ENCODE peak calls at places on chromosomes 6 and 20, in nine cellular contexts. G is fibroblast of villous mesenchyme; W is lower lobe of right lung; B is AG09309; Z is GM13976; Y is Panc1; I is CD8-positive, alpha-beta T cell; Q is nephron progenitor cell; J is astrocyte. L is an unnamed sample.

GRCh38 chr6:139762587-139763031 is 388.2 kb upstream of the CITED2 start:
- DNase-seq in Y (no peak), W (no peak), I (no peak), G (peak), B (no peak), Z (no peak), Q (no peak), J (no peak), L (no peak)

GRCh38 chr20:58719258-58719657 is 26.7 kb downstream of the NPEPL1 start:
- DNase-seq in Z (no peak), I (no peak), Q (no peak), Y (no peak), W (no peak), G (no peak), B (no peak), J (no peak), L (peak)

GRCh38 chr20:57680131-57680716 is 29.6 kb downstream of the PMEPA1 start:
- DNase-seq in Z (peak), G (peak), Q (no peak), B (no peak), I (peak), W (no peak), J (no peak), Y (no peak), L (peak)

GRCh38 chr6:73694711-73695411 is 1.1 kb upstream of the CD109 start:
- DNase-seq in W (no peak), G (peak), I (no peak), B (no peak), Z (no peak), J (peak), Y (peak), Q (no peak), L (no peak)

GRCh38 chr6:68196645-68197044 is 438.4 kb upstream of the ADGRB3 start:
- DNase-seq in J (peak), Q (no peak), Y (no peak), B (no peak), W (no peak), Z (peak), G (peak), I (no peak), L (no peak)

GRCh38 chr6:165877192-165877591 is 214.2 kb upstream of the PDE10A start:
- DNase-seq in B (no peak), W (no peak), Y (no peak), J (no peak), Q (no peak), G (no peak), Z (no peak), I (no peak), L (no peak)

GRCh38 chr20:15359056-15359455 is 1021.6 kb upstream of the FLRT3 start:
- DNase-seq in Y (peak), W (no peak), J (no peak), Z (no peak), B (no peak), G (no peak), Q (no peak), I (no peak), L (no peak)

GRCh38 chr20:47730744-47731143 is 54.5 kb downstream of the SULF2 start:
- DNase-seq in I (no peak), W (no peak), Z (no peak), Q (no peak), G (no peak), B (no peak), Y (no peak), J (no peak), L (no peak)

GRCh38 chr6:119129968-119130484 is 51.6 kb upstream of the FAM184A start:
- DNase-seq in Z (no peak), Y (peak), W (no peak), I (no peak), G (peak), B (no peak), J (peak), Q (no peak), L (no peak)

GRCh38 chr6:164109770-164110140 is 695.2 kb downstream of the QKI start:
- DNase-seq in J (peak), W (peak), Z (no peak), Y (no peak), G (no peak), B (no peak), Q (peak), I (no peak), L (no peak)
- TF ChIP-seq CTCF in J (peak), W (peak), Z (no peak), Y (peak), G (no peak), B (peak), Q (peak), I (no peak), L (no peak)

GRCh38 chr6:28586273-28586672 is 60.6 kb downstream of the GPX5 start:
- DNase-seq in Y (no peak), W (no peak), Z (no peak), I (no peak), Q (no peak), G (no peak), J (no peak), B (no peak), L (no peak)

GRCh38 chr6:28587746-28588075 is 62.0 kb downstream of the GPX5 start:
- DNase-seq in Y (no peak), Z (no peak), Q (peak), W (no peak), B (no peak), J (peak), I (no peak), G (no peak), L (no peak)

GRCh38 chr6:28587011-28587745 is 61.5 kb downstream of the GPX5 start:
- DNase-seq in I (peak), Q (peak), G (no peak), J (peak), Z (peak), B (no peak), W (peak), Y (no peak), L (peak)

GRCh38 chr6:28583463-28583862 is 57.8 kb downstream of the GPX5 start:
- DNase-seq in Q (no peak), W (no peak), I (no peak), Z (no peak), G (no peak), B (no peak), Y (no peak), J (no peak), L (no peak)

DNA sequence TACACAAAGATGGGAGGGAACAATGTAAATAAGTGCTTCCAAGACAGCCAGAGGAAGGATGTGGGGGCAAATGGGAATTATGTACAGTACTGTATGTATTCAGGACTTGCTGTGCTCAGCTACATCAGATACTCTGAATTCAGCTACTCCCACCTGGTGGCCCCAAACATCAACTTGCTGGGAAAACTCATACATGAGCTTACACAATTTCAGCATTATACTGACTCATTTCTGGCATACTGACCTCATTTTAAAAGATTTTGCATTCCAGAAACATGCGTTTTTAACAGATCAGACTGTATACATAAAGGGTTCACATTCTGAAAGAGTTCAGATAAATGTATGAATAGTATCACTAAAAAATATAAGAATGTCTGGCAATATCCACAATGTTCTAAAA is 59.7 kb downstream of the GPX5 start:
- DNase-seq in B (no peak), W (no peak), Q (no peak), Z (no peak), J (peak), I (no peak), Y (no peak), G (no peak), L (no peak)
- TF ChIP-seq CTCF in B (no peak), W (no peak), Q (no peak), Z (no peak), J (peak), I (no peak), Y (peak), G (no peak), L (no peak)

DNA sequence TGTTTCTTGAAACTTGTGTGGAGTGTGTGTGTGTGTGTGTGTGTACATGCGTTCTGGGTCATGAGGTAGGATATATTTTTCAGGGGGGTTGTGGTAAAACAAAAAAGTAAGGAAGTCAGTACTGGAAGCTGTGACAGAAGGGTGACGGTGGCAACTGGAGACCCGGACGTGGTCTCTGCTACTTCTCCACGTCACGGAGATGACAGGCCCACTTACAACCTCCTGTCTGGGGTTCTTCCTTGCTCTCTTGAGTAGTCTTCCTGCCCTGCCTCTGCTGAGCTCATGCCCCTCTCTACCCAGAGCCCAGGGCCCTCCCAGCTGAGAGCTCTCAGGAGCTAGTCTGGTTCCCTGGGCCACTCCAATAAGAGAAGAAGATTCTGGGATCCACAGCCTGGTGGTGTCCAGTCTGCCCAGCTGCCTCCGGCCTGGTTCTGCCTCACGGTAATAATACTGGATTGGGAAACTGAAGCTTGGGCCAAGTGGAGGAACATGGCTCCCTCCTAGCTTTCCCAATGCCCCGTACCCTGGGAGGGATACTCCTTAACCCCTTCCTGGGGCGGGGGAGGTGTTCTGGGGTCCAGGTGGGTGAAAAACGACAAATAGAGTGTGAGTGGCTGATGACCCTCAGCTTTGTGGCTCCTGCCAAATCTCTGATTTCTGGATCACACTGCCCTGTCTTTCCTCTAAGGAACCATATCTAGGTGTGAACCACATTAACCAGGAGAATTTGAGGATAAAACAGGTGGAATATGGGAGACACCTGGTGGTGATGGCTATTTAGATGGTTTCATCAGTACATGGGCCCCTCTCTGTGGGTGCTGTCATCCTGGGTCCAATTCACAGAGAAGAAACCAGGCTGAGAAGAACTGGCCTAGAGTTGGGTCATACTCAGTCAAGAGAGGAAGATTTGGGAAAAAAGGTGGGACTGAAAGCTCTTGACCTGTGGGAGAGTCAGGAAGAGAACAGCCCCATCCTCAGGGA is 27.2 kb downstream of the VEGFA start:
- DNase-seq in Q (no peak), Y (no peak), J (no peak), B (no peak), G (no peak), Z (no peak), W (peak), I (no peak), L (no peak)
- TF ChIP-seq CTCF in Q (no peak), Y (no peak), J (no peak), B (no peak), G (no peak), Z (no peak), W (no peak), I (no peak), L (no peak)

GRCh38 chr20:61349447-61350165 is 97.5 kb downstream of the CDH4 start:
- DNase-seq in Q (no peak), W (no peak), Y (no peak), G (no peak), B (no peak), J (no peak), Z (no peak), I (no peak), L (no peak)

GRCh38 chr20:61353261-61353995 is 101.4 kb downstream of the CDH4 start:
- DNase-seq in J (peak), W (no peak), I (no peak), B (no peak), Z (no peak), G (no peak), Y (no peak), Q (no peak), L (no peak)

GRCh38 chr20:61353996-61354390 is 101.9 kb downstream of the CDH4 start:
- DNase-seq in J (no peak), Z (no peak), Q (no peak), I (no peak), Y (no peak), B (no peak), W (no peak), G (no peak), L (no peak)

GRCh38 chr20:61352381-61353260 is 100.6 kb downstream of the CDH4 start:
- DNase-seq in Q (no peak), B (no peak), W (no peak), J (no peak), Y (no peak), I (no peak), G (no peak), Z (no peak), L (no peak)

GRCh38 chr20:61350500-61351250 is 98.6 kb downstream of the CDH4 start:
- DNase-seq in Y (no peak), B (no peak), Z (no peak), I (no peak), W (no peak), Q (peak), J (no peak), G (no peak), L (no peak)
- TF ChIP-seq CTCF in Y (no peak), B (no peak), Z (no peak), I (no peak), W (no peak), Q (peak), J (no peak), G (no peak), L (no peak)

DNA sequence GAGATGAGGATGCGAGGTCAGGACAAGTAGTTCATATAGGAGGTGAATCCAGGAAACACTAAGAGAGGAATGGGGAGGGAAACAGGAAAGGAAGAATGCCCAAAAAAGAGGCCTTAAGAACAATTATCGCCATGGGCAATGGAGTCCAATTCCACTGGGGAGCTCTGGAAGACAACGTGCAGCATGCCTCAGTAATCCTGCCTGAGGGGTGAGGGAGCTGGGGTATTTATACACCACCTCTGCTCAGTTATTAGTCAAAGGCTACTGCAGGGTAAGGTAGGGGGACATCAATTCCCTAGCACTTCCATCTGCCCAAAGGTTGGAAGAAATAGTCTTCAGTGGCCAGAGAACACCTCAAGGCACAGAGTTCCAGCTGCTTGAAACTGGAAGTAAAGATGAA is 96.4 kb downstream of the ZNF217 start:
- DNase-seq in Y (no peak), Q (no peak), J (no peak), Z (no peak), G (no peak), I (no peak), W (no peak), B (no peak), L (no peak)
- TF ChIP-seq CTCF in Y (no peak), Q (no peak), J (no peak), Z (no peak), G (no peak), I (no peak), W (no peak), B (no peak), L (no peak)

GRCh38 chr20:8803065-8803464 is 265.8 kb upstream of the PLCB4 start:
- DNase-seq in I (no peak), Y (no peak), W (no peak), Q (no peak), Z (no peak), J (no peak), G (no peak), B (no peak), L (no peak)
- TF ChIP-seq CTCF in I (no peak), Y (no peak), W (no peak), Q (no peak), Z (no peak), J (no peak), G (no peak), B (no peak), L (no peak)

GRCh38 chr20:39283464-39283863 is 321.3 kb downstream of the DHX35 start:
- DNase-seq in W (no peak), J (no peak), I (no peak), Q (no peak), G (no peak), Z (no peak), B (no peak), Y (no peak), L (no peak)
- TF ChIP-seq CTCF in W (no peak), J (no peak), I (no peak), Q (no peak), G (no peak), Z (no peak), B (no peak), Y (peak), L (no peak)

DNA sequence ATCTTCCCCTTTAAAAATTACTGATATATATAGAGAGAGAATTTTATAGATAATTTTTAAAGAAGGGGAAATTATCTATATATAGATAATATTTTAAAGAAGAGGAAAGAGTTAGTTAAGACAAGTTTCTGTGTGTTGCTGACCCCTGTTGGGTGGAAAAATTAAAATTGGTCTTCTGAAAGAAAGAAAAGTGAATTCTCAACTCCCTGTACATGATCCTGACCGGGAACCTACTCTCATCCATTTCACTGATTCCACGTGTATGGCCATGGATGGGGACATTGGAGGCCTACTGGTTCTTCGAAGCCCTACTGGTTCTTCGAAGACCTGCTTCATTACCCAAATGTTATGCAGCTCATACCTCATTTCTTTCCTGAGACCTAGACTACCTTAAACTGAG is 53.0 kb upstream of the TCF21 start:
- DNase-seq in G (peak), J (no peak), W (no peak), Z (no peak), Y (no peak), I (no peak), B (no peak), Q (no peak), L (no peak)
- TF ChIP-seq CTCF in G (peak), J (no peak), W (no peak), Z (no peak), Y (no peak), I (no peak), B (no peak), Q (no peak), L (no peak)

GRCh38 chr6:167699141-167700036 is 127.3 kb upstream of the AFDN start:
- DNase-seq in I (peak), J (no peak), Z (peak), Y (no peak), G (no peak), W (peak), Q (no peak), B (no peak), L (peak)

GRCh38 chr6:167695831-167696230 is 130.9 kb upstream of the AFDN start:
- DNase-seq in Z (no peak), G (no peak), Y (no peak), Q (no peak), B (no peak), J (no peak), W (no peak), I (no peak), L (no peak)

GRCh38 chr6:167696261-167696660 is 130.4 kb upstream of the AFDN start:
- DNase-seq in Y (no peak), W (no peak), Q (no peak), I (no peak), B (no peak), J (no peak), G (no peak), Z (no peak), L (no peak)

GRCh38 chr6:167698540-167698939 is 128.2 kb upstream of the AFDN start:
- DNase-seq in J (no peak), W (no peak), Q (no peak), Y (no peak), B (no peak), G (no peak), Z (no peak), I (no peak), L (no peak)

GRCh38 chr6:167697316-167697715 is 129.4 kb upstream of the AFDN start:
- DNase-seq in J (no peak), W (no peak), I (no peak), Q (no peak), B (no peak), Y (no peak), G (no peak), Z (no peak), L (no peak)
- TF ChIP-seq CTCF in J (no peak), W (no peak), I (no peak), Q (no peak), B (no peak), Y (no peak), G (no peak), Z (no peak), L (no peak)

GRCh38 chr6:69729870-69730449 is 66.8 kb downstream of the LMBRD1 start:
- DNase-seq in I (no peak), J (no peak), G (no peak), Q (no peak), Y (peak), Z (no peak), B (peak), W (no peak), L (no peak)
- TF ChIP-seq CTCF in I (peak), J (peak), G (no peak), Q (peak), Y (peak), Z (no peak), B (peak), W (peak), L (no peak)